ENCODE peak calls at places on chromosomes 7 and 10, in four cellular contexts. Y, J, G and H are unnamed samples. For H3K27me3, the result is how much of the 10 kb centered on the place peaks cover.

GRCh38 chr7:47291461-47292051 is 290.4 kb downstream of the TNS3 start:
- DNase-seq in Y (no peak), J (peak), G (no peak), H (no peak)

GRCh38 chr10:130808686-130809085 is 502.8 kb downstream of the TCERG1L start:
- DNase-seq in G (no peak), Y (no peak), J (no peak), H (no peak)

GRCh38 chr10:109451879-109452278 is 471.4 kb downstream of the XPNPEP1 start:
- DNase-seq in Y (no peak), J (no peak), G (no peak), H (no peak)

GRCh38 chr10:70925377-70926214 is 37.2 kb upstream of the PCBD1 start:
- DNase-seq in Y (peak), G (no peak), J (no peak), H (no peak)

GRCh38 chr7:155020996-155021395 is 18.1 kb upstream of the PAXIP1 start:
- DNase-seq in G (no peak), Y (no peak), J (no peak), H (no peak)

GRCh38 chr7:90629306-90629918 is 33.3 kb downstream of the CDK14 start:
- DNase-seq in J (no peak), G (no peak), Y (no peak), H (no peak)

GRCh38 chr10:38038107-38038931 is 27.8 kb downstream of the ZNF33A start:
- DNase-seq in Y (no peak), J (no peak), G (no peak), H (no peak)

GRCh38 chr10:5343561-5343960 is 21.2 kb upstream of the UCN3 start:
- DNase-seq in J (no peak), G (no peak), Y (no peak), H (no peak)

GRCh38 chr7:32500922-32501341 is 5.6 kb downstream of the AVL9 start:
- DNase-seq in G (no peak), J (no peak), Y (no peak), H (no peak)

GRCh38 chr7:134804854-134805253 is 25.4 kb downstream of the CALD1 start:
- DNase-seq in Y (no peak), G (no peak), J (no peak), H (no peak)

GRCh38 chr7:142797342-142797798 is 26.6 kb downstream of the PRSS2 start:
- DNase-seq in J (no peak), G (no peak), Y (no peak), H (no peak)

GRCh38 chr7:95476072-95476845 is 9.5 kb upstream of the ASB4 start:
- DNase-seq in J (no peak), G (no peak), Y (no peak), H (no peak)

GRCh38 chr7:95476904-95477594 is 8.7 kb upstream of the ASB4 start:
- DNase-seq in Y (peak), J (no peak), G (peak), H (no peak)

GRCh38 chr7:95479992-95480624 is 5.6 kb upstream of the ASB4 start:
- DNase-seq in G (no peak), J (no peak), Y (no peak), H (no peak)

GRCh38 chr7:95481768-95482167 is 4.0 kb upstream of the ASB4 start:
- DNase-seq in G (no peak), J (no peak), Y (no peak), H (no peak)

DNA sequence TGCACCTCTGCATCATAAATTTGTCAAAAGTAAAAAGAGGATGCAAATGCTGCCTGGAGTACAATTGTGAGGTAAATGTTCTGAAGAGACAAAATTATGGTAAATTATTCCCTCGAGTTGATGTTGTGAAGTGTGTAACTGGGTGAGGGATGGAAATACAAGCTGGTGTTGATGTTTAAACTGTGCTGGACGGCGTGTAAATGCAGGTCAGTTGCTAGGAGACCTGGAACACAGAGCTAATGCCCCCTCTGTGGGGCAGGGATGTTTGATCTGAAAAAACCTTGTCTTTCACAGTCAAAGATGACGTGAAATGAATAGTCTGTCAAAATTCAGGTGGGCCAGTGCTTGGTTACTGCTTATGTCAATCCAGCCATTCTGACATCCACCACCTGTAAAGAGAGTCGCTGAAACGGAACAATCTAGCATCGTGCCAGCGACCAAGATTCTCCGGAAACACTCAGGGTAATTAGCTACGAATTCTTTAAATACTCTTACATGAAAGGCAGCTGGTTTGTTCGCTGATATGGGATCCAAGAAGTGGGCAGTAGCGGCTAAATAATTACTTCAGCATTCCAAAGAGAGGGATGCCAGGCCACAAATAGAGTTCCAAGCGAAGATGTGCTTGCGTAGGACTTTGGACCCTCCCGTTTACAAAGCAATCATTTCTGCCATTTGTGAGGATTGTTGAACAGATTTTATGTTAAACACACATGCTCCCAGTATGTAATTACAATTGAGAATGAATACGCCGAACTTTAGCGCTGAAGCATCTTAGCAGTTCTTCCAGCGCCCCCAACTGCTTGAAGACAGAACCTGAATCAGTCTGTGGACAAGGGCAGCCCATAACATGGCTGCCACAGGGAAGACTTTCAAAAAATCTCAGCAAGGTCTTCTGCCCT is 7.4 kb upstream of the ASB4 start:
- DNase-seq in Y (no peak), G (peak), J (no peak), H (no peak)
- TF ChIP-seq CTCF in Y (no peak), G (peak), J (peak), H (peak)

DNA sequence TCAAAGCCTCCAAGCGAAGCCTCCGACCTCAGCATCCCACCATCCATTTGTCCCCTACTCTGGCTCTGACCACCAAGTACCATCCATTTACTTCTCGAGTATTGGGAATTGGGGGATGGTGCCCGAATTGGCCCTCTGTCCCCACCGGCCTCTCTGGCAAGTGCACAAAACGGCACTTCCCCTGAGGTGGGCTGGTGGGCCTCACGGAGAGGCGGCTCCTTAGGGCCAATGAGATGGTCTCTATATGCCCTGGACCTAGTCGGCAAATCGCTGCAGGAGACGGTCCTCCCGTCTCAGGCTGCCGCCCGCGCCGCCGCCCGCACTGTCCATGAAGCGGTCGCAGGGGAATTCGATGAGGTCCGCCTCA is 2.8 kb downstream of the TRIL start:
- DNase-seq in G (no peak), J (no peak), Y (no peak), H (no peak)
- H3K27me3 ChIP-seq in G (under half), J (under half), Y (under half), H (under half)

GRCh38 chr7:82816272-82816671 is 346.4 kb downstream of the PCLO start:
- DNase-seq in Y (no peak), G (no peak), J (no peak), H (no peak)
- TF ChIP-seq CTCF in Y (no peak), G (no peak), J (no peak), H (no peak)

DNA sequence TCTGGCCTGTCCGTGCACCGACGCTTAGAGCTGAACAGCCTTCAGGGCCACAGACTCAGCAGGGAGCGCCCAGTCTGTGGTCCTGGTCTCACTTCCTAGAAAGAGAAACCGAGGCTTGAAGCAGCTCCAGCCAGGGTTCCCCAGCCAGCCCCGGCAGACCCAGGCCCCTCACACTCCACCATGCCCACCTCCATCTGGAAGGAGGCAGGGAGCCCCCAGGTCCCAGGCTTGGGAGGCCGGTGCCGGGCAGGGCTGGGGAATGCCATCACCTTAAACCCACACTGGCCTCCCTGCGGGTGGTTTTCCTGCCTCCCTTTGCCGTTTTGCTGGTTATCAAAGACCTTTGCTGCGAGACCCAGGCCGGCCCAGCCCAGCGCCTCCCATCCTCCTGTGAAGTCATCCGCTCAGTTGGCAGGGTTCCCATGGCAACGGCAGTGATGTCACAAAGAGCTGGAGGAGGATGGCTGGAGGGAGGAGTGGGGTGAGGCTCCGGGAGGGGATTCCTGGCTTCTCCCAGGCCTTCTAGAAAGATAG is 24.0 kb downstream of the ELFN1 start:
- DNase-seq in Y (peak), J (peak), G (peak), H (peak)
- H3K27me3 ChIP-seq in Y (under half), J (half or more), G (under half), H (under half)